ENCODE peak calls at places on chromosome 14, in seven cellular contexts. One of them, this sample, is unnamed.

GRCh38 chr14:33792387-33793368 is 158.2 kb downstream of the EGLN3 start:
- DNase-seq in esophagus muscularis mucosa: peak
- DNase-seq in transverse colon: peak
- DNase-seq in breast epithelium: peak
- DNase-seq in SK-N-MC: peak
- DNase-seq in stomach: peak
- DNase-seq in upper lobe of left lung: peak
- DNase-seq in this sample: peak

GRCh38 chr14:32497233-32497632 is 168.1 kb downstream of the AKAP6 start:
- DNase-seq in esophagus muscularis mucosa: no peak
- DNase-seq in transverse colon: no peak
- DNase-seq in breast epithelium: no peak
- DNase-seq in SK-N-MC: no peak
- DNase-seq in stomach: no peak
- DNase-seq in upper lobe of left lung: no peak
- DNase-seq in this sample: no peak

GRCh38 chr14:35402323-35403084 is 2.0 kb downstream of the NFKBIA start:
- DNase-seq in esophagus muscularis mucosa: no peak
- DNase-seq in transverse colon: peak
- DNase-seq in breast epithelium: no peak
- DNase-seq in SK-N-MC: no peak
- DNase-seq in stomach: no peak
- DNase-seq in upper lobe of left lung: no peak
- DNase-seq in this sample: no peak

GRCh38 chr14:101776315-101776714 is 14.8 kb downstream of the PPP2R5C start:
- DNase-seq in esophagus muscularis mucosa: no peak
- DNase-seq in transverse colon: no peak
- DNase-seq in breast epithelium: no peak
- DNase-seq in SK-N-MC: no peak
- DNase-seq in stomach: no peak
- DNase-seq in upper lobe of left lung: no peak
- DNase-seq in this sample: no peak

GRCh38 chr14:24136684-24137528 is 912 bp downstream of the PSME1 start:
- DNase-seq in esophagus muscularis mucosa: no peak
- DNase-seq in transverse colon: no peak
- DNase-seq in breast epithelium: no peak
- DNase-seq in SK-N-MC: no peak
- DNase-seq in stomach: no peak
- DNase-seq in upper lobe of left lung: no peak
- DNase-seq in this sample: no peak

GRCh38 chr14:104388631-104389325 is 190.8 kb upstream of the C14orf180 start:
- DNase-seq in esophagus muscularis mucosa: no peak
- DNase-seq in transverse colon: no peak
- DNase-seq in breast epithelium: peak
- DNase-seq in SK-N-MC: no peak
- DNase-seq in stomach: peak
- DNase-seq in upper lobe of left lung: peak
- DNase-seq in this sample: no peak

GRCh38 chr14:77098470-77099353 is 654 bp downstream of the CIPC start:
- DNase-seq in esophagus muscularis mucosa: no peak
- DNase-seq in transverse colon: peak
- DNase-seq in breast epithelium: peak
- DNase-seq in SK-N-MC: no peak
- DNase-seq in stomach: peak
- DNase-seq in upper lobe of left lung: peak
- DNase-seq in this sample: no peak

GRCh38 chr14:69693823-69694729 is 72.9 kb upstream of the SRSF5 start:
- DNase-seq in esophagus muscularis mucosa: no peak
- DNase-seq in transverse colon: peak
- DNase-seq in breast epithelium: no peak
- DNase-seq in SK-N-MC: no peak
- DNase-seq in stomach: peak
- DNase-seq in upper lobe of left lung: peak
- DNase-seq in this sample: no peak

GRCh38 chr14:58824106-58824505 is 186.3 kb downstream of the DACT1 start:
- DNase-seq in esophagus muscularis mucosa: no peak
- DNase-seq in transverse colon: no peak
- DNase-seq in breast epithelium: no peak
- DNase-seq in SK-N-MC: no peak
- DNase-seq in stomach: no peak
- DNase-seq in upper lobe of left lung: no peak
- DNase-seq in this sample: no peak

GRCh38 chr14:102738373-102739189 is 38.7 kb upstream of the TRAF3 start:
- DNase-seq in esophagus muscularis mucosa: no peak
- DNase-seq in transverse colon: no peak
- DNase-seq in breast epithelium: no peak
- DNase-seq in SK-N-MC: no peak
- DNase-seq in stomach: no peak
- DNase-seq in upper lobe of left lung: peak
- DNase-seq in this sample: no peak

GRCh38 chr14:55957950-55958349 is 160.3 kb upstream of the PELI2 start:
- DNase-seq in esophagus muscularis mucosa: peak
- DNase-seq in transverse colon: no peak
- DNase-seq in breast epithelium: no peak
- DNase-seq in SK-N-MC: no peak
- DNase-seq in stomach: no peak
- DNase-seq in upper lobe of left lung: no peak
- DNase-seq in this sample: no peak

GRCh38 chr14:35480119-35480769 is 53.7 kb upstream of the INSM2 start:
- DNase-seq in esophagus muscularis mucosa: no peak
- DNase-seq in transverse colon: no peak
- DNase-seq in breast epithelium: no peak
- DNase-seq in SK-N-MC: no peak
- DNase-seq in stomach: no peak
- DNase-seq in upper lobe of left lung: no peak
- DNase-seq in this sample: no peak

GRCh38 chr14:102544745-102545460 is 35.3 kb upstream of the ANKRD9 start:
- DNase-seq in esophagus muscularis mucosa: no peak
- DNase-seq in transverse colon: peak
- DNase-seq in breast epithelium: no peak
- DNase-seq in SK-N-MC: no peak
- DNase-seq in stomach: peak
- DNase-seq in upper lobe of left lung: no peak
- DNase-seq in this sample: no peak

GRCh38 chr14:42510071-42510470 is 903.4 kb downstream of the LRFN5 start:
- DNase-seq in esophagus muscularis mucosa: no peak
- DNase-seq in transverse colon: no peak
- DNase-seq in breast epithelium: no peak
- DNase-seq in SK-N-MC: no peak
- DNase-seq in stomach: no peak
- DNase-seq in upper lobe of left lung: no peak
- DNase-seq in this sample: no peak

GRCh38 chr14:101965145-101965531 is 765 bp downstream of the DYNC1H1 start:
- DNase-seq in esophagus muscularis mucosa: peak
- DNase-seq in transverse colon: peak
- DNase-seq in breast epithelium: peak
- DNase-seq in SK-N-MC: no peak
- DNase-seq in stomach: peak
- DNase-seq in upper lobe of left lung: peak
- DNase-seq in this sample: peak

GRCh38 chr14:54881761-54882401 is 20.7 kb downstream of the GCH1 start:
- DNase-seq in esophagus muscularis mucosa: peak
- DNase-seq in transverse colon: no peak
- DNase-seq in breast epithelium: no peak
- DNase-seq in SK-N-MC: no peak
- DNase-seq in stomach: no peak
- DNase-seq in upper lobe of left lung: no peak
- DNase-seq in this sample: no peak

GRCh38 chr14:90513151-90514014 is 116.6 kb downstream of the CALM1 start:
- DNase-seq in esophagus muscularis mucosa: no peak
- DNase-seq in transverse colon: peak
- DNase-seq in breast epithelium: peak
- DNase-seq in SK-N-MC: no peak
- DNase-seq in stomach: peak
- DNase-seq in upper lobe of left lung: peak
- DNase-seq in this sample: no peak

GRCh38 chr14:36271939-36272907 is 48.2 kb downstream of the MBIP start:
- DNase-seq in esophagus muscularis mucosa: no peak
- DNase-seq in transverse colon: peak
- DNase-seq in breast epithelium: no peak
- DNase-seq in SK-N-MC: no peak
- DNase-seq in stomach: no peak
- DNase-seq in upper lobe of left lung: no peak
- DNase-seq in this sample: no peak

GRCh38 chr14:54420478-54421116 is 20.6 kb downstream of the CNIH1 start:
- DNase-seq in esophagus muscularis mucosa: no peak
- DNase-seq in transverse colon: peak
- DNase-seq in breast epithelium: no peak
- DNase-seq in SK-N-MC: no peak
- DNase-seq in stomach: no peak
- DNase-seq in upper lobe of left lung: no peak
- DNase-seq in this sample: no peak

GRCh38 chr14:104924421-104925213 is at the start of gene PLD4:
- DNase-seq in esophagus muscularis mucosa: no peak
- DNase-seq in transverse colon: no peak
- DNase-seq in breast epithelium: no peak
- DNase-seq in SK-N-MC: no peak
- DNase-seq in stomach: no peak
- DNase-seq in upper lobe of left lung: no peak
- DNase-seq in this sample: no peak

GRCh38 chr14:26841920-26842741 is 244.3 kb upstream of the NOVA1 start:
- DNase-seq in esophagus muscularis mucosa: no peak
- DNase-seq in transverse colon: peak
- DNase-seq in breast epithelium: no peak
- DNase-seq in SK-N-MC: no peak
- DNase-seq in stomach: peak
- DNase-seq in upper lobe of left lung: peak
- DNase-seq in this sample: no peak

GRCh38 chr14:33617154-33617553 is 333.7 kb downstream of the EGLN3 start:
- DNase-seq in esophagus muscularis mucosa: no peak
- DNase-seq in transverse colon: no peak
- DNase-seq in breast epithelium: no peak
- DNase-seq in SK-N-MC: peak
- DNase-seq in stomach: no peak
- DNase-seq in upper lobe of left lung: no peak
- DNase-seq in this sample: no peak

DNA sequence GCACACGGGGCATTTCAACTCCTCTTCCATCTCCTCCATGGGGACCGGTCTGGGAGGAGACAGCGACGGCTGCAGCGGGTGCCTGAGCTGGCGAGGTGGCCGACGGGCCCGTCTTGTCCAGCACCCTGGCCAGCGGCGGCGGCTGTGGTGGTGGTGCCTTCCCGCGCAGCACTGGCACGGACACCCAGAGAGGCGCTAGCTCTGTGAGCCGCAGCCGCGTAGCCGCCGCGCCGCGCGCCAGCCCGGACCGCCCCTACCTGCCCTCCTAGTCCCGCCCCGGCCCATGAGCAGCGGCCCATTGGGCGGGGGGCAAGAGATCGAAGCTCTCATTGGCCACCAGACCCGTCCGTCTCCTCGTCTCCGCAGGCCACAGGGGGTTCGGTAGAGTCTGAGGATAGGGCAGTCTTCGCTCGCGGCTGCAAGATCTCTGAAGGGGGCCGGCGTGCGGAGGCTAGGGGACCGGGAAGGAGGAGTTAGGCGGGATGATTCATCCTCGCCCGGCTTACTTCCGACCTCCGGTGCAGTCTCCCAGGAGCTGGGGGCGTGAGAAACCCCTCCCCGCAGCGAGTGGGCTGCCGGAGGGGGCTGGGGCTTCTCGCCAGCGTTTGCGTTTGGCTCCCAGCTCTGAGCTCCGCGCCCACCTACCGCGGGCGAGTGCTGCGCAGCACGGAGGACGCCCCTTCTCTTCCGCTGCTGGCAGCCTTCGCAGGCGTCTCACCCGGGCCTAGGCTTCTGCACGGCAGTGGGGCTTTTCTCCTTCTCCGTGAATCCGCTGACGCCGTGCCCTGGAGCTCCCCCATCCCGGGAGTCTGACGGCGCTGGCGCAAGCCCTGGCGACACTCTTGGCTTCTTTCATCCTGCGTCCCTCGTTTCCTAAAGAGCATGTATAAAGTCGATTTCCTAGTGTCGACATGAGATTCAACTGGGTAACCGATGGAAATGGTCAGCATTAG is at the start of gene TRIM9:
- DNase-seq in esophagus muscularis mucosa: peak
- DNase-seq in transverse colon: peak
- DNase-seq in breast epithelium: peak
- DNase-seq in SK-N-MC: peak
- DNase-seq in stomach: peak
- DNase-seq in upper lobe of left lung: peak
- DNase-seq in this sample: peak
- TF ChIP-seq POLR2AphosphoS5 in esophagus muscularis mucosa: peak
- TF ChIP-seq POLR2AphosphoS5 in transverse colon: peak
- TF ChIP-seq POLR2AphosphoS5 in breast epithelium: no peak
- TF ChIP-seq POLR2AphosphoS5 in SK-N-MC: peak
- TF ChIP-seq POLR2AphosphoS5 in stomach: peak
- TF ChIP-seq POLR2AphosphoS5 in upper lobe of left lung: peak
- TF ChIP-seq POLR2AphosphoS5 in this sample: no peak

GRCh38 chr14:61153436-61153835 is 127.7 kb downstream of the TMEM30B start:
- DNase-seq in esophagus muscularis mucosa: peak
- DNase-seq in transverse colon: no peak
- DNase-seq in breast epithelium: no peak
- DNase-seq in SK-N-MC: no peak
- DNase-seq in stomach: no peak
- DNase-seq in upper lobe of left lung: no peak
- DNase-seq in this sample: no peak

GRCh38 chr14:61149896-61150295 is 131.2 kb downstream of the TMEM30B start:
- DNase-seq in esophagus muscularis mucosa: no peak
- DNase-seq in transverse colon: no peak
- DNase-seq in breast epithelium: no peak
- DNase-seq in SK-N-MC: no peak
- DNase-seq in stomach: no peak
- DNase-seq in upper lobe of left lung: no peak
- DNase-seq in this sample: no peak

GRCh38 chr14:61150851-61151250 is 130.3 kb downstream of the TMEM30B start:
- DNase-seq in esophagus muscularis mucosa: peak
- DNase-seq in transverse colon: no peak
- DNase-seq in breast epithelium: no peak
- DNase-seq in SK-N-MC: no peak
- DNase-seq in stomach: no peak
- DNase-seq in upper lobe of left lung: no peak
- DNase-seq in this sample: no peak

GRCh38 chr14:61152851-61153364 is 128.2 kb downstream of the TMEM30B start:
- DNase-seq in esophagus muscularis mucosa: peak
- DNase-seq in transverse colon: no peak
- DNase-seq in breast epithelium: no peak
- DNase-seq in SK-N-MC: no peak
- DNase-seq in stomach: no peak
- DNase-seq in upper lobe of left lung: no peak
- DNase-seq in this sample: no peak

GRCh38 chr14:61151276-61151675 is 129.9 kb downstream of the TMEM30B start:
- DNase-seq in esophagus muscularis mucosa: peak
- DNase-seq in transverse colon: no peak
- DNase-seq in breast epithelium: no peak
- DNase-seq in SK-N-MC: no peak
- DNase-seq in stomach: no peak
- DNase-seq in upper lobe of left lung: no peak
- DNase-seq in this sample: no peak
- TF ChIP-seq POLR2AphosphoS5 in esophagus muscularis mucosa: no peak
- TF ChIP-seq POLR2AphosphoS5 in transverse colon: no peak
- TF ChIP-seq POLR2AphosphoS5 in breast epithelium: no peak
- TF ChIP-seq POLR2AphosphoS5 in SK-N-MC: no peak
- TF ChIP-seq POLR2AphosphoS5 in stomach: no peak
- TF ChIP-seq POLR2AphosphoS5 in upper lobe of left lung: no peak
- TF ChIP-seq POLR2AphosphoS5 in this sample: no peak

GRCh38 chr14:50830044-50830931 is 674 bp downstream of the NIN start:
- DNase-seq in esophagus muscularis mucosa: peak
- DNase-seq in transverse colon: peak
- DNase-seq in breast epithelium: peak
- DNase-seq in SK-N-MC: no peak
- DNase-seq in stomach: peak
- DNase-seq in upper lobe of left lung: peak
- DNase-seq in this sample: peak
- TF ChIP-seq POLR2AphosphoS5 in esophagus muscularis mucosa: peak
- TF ChIP-seq POLR2AphosphoS5 in transverse colon: no peak
- TF ChIP-seq POLR2AphosphoS5 in breast epithelium: no peak
- TF ChIP-seq POLR2AphosphoS5 in SK-N-MC: no peak
- TF ChIP-seq POLR2AphosphoS5 in stomach: no peak
- TF ChIP-seq POLR2AphosphoS5 in upper lobe of left lung: no peak
- TF ChIP-seq POLR2AphosphoS5 in this sample: peak

GRCh38 chr14:100332797-100333196 is 9.7 kb downstream of the SLC25A47 start:
- DNase-seq in esophagus muscularis mucosa: peak
- DNase-seq in transverse colon: no peak
- DNase-seq in breast epithelium: no peak
- DNase-seq in SK-N-MC: no peak
- DNase-seq in stomach: no peak
- DNase-seq in upper lobe of left lung: no peak
- DNase-seq in this sample: no peak
- TF ChIP-seq POLR2AphosphoS5 in esophagus muscularis mucosa: no peak
- TF ChIP-seq POLR2AphosphoS5 in transverse colon: no peak
- TF ChIP-seq POLR2AphosphoS5 in breast epithelium: no peak
- TF ChIP-seq POLR2AphosphoS5 in SK-N-MC: no peak
- TF ChIP-seq POLR2AphosphoS5 in stomach: no peak
- TF ChIP-seq POLR2AphosphoS5 in upper lobe of left lung: no peak
- TF ChIP-seq POLR2AphosphoS5 in this sample: peak

This sample was measured in GM12891.